ENCODE peak calls at places on chromosomes 4 and X, in ten cellular contexts. D, F, Q, O, L, G, B, E, H and Z are unnamed samples.

GRCh38 chr4:1060121-1060520 is 48.7 kb downstream of the FGFRL1 start:
- DNase-seq in D (no peak), F (no peak), Q (no peak), O (no peak), L (no peak), G (no peak), B (no peak), E (no peak), H (no peak), Z (no peak)

GRCh38 chrX:76434103-76434741 is 6.7 kb downstream of the MAGEE1 start:
- DNase-seq in D (no peak), F (no peak), Q (no peak), O (no peak), L (no peak), G (no peak), B (no peak), E (no peak), H (no peak), Z (no peak)

GRCh38 chr4:147492761-147493160 is 11.9 kb downstream of the EDNRA start:
- DNase-seq in D (peak; percentile 87), F (no peak), Q (peak; percentile 22), O (peak; percentile 45), L (no peak), G (peak; percentile 46), B (no peak), E (no peak), H (peak; percentile 88), Z (no peak)

GRCh38 chr4:186096681-186097080 is 7.8 kb upstream of the FAM149A start:
- DNase-seq in D (no peak), F (no peak), Q (no peak), O (no peak), L (no peak), G (no peak), B (no peak), E (no peak), H (no peak), Z (no peak)

GRCh38 chr4:98094118-98094517 is 49.2 kb downstream of the STPG2 start:
- DNase-seq in D (no peak), F (no peak), Q (no peak), O (no peak), L (no peak), G (no peak), B (no peak), E (no peak), H (no peak), Z (no peak)

GRCh38 chr4:186445040-186445439 is 110.3 kb downstream of the MTNR1A start:
- DNase-seq in D (no peak), F (no peak), Q (no peak), O (no peak), L (no peak), G (no peak), B (no peak), E (no peak), H (no peak), Z (no peak)

GRCh38 chr4:30721353-30722091 is 1.4 kb downstream of the PCDH7 start:
- DNase-seq in D (peak; percentile 44), F (peak; percentile 35), Q (peak; percentile 46), O (no peak), L (peak; percentile 54), G (peak; percentile 86), B (peak; percentile 46), E (peak; percentile 76), H (peak; percentile 39), Z (peak; percentile 19)

GRCh38 chrX:68894513-68895338 is 65.9 kb downstream of the EFNB1 start:
- DNase-seq in D (peak; percentile 18), F (peak; percentile 54), Q (peak; percentile 55), O (peak; percentile 43), L (peak; percentile 73), G (peak; percentile 88), B (no peak), E (peak; percentile 86), H (peak; percentile 70), Z (peak; percentile 42)

GRCh38 chr4:65089666-65090065 is 580.6 kb downstream of the EPHA5 start:
- DNase-seq in D (no peak), F (no peak), Q (no peak), O (no peak), L (no peak), G (no peak), B (no peak), E (no peak), H (peak; percentile 1), Z (no peak)

GRCh38 chr4:53804719-53805118 is 213.4 kb upstream of the LNX1 start:
- DNase-seq in D (no peak), F (peak; percentile 17), Q (peak; percentile 13), O (no peak), L (no peak), G (no peak), B (peak; percentile 65), E (no peak), H (no peak), Z (peak; percentile 41)

GRCh38 chr4:186029731-186030421 is 39.1 kb upstream of the TLR3 start:
- DNase-seq in D (peak; percentile 5), F (peak; percentile 64), Q (peak; percentile 81), O (peak; percentile 53), L (peak; percentile 80), G (peak; percentile 86), B (peak; percentile 89), E (peak; percentile 95), H (peak; percentile 86), Z (peak; percentile 74)

GRCh38 chrX:10509397-10509796 is 111.0 kb downstream of the MID1 start:
- DNase-seq in D (no peak), F (no peak), Q (no peak), O (no peak), L (no peak), G (no peak), B (no peak), E (no peak), H (no peak), Z (no peak)

GRCh38 chr4:140993350-140993749 is 139.9 kb downstream of the RNF150 start:
- DNase-seq in D (no peak), F (no peak), Q (no peak), O (peak; percentile 24), L (no peak), G (peak; percentile 38), B (no peak), E (no peak), H (no peak), Z (no peak)

GRCh38 chr4:74793757-74794340 is 474 bp downstream of the BTC start:
- DNase-seq in D (no peak), F (peak; percentile 17), Q (peak; percentile 15), O (peak; percentile 14), L (peak; percentile 23), G (peak; percentile 79), B (peak; percentile 93), E (peak; percentile 91), H (peak; percentile 48), Z (peak; percentile 62)

DNA sequence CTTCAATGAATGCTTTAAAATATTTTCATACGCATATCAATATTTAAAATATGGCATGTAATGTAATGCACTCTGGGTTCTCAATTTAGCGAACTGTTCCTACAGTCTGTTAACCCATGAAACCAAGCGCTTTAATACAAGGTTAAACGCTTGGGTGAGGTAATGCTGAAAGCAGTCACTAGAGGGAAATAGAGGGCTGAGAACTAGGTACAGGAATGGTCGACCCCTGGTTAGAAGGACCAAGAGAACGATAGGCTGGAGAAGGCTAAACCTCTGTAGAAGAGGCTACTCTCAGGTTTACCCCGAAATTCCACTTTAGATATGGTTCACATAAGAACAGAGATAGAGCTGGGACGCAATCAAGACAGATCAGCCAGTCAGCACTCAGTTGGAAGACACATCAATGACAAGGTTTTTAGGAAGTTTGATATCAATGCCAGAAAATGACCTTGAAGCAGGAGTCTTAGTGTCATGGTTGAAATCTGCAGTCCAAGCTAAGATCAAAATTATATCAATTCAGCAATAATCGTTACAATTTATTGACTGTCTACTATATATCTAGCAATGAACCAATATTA is 26.9 kb downstream of the ARSJ start:
- DNase-seq in D (peak; percentile 62), F (no peak), Q (no peak), O (no peak), L (peak; percentile 54), G (no peak), B (no peak), E (no peak), H (peak; percentile 69), Z (no peak)
- H3K36me3 ChIP-seq in D (peaks cover 10% of the 10 kb centered on the region), F (no peaks in the 10 kb centered on the region), Q (no peaks in the 10 kb centered on the region), O (no peaks in the 10 kb centered on the region), L (no peaks in the 10 kb centered on the region), G (peaks cover 33% of the 10 kb centered on the region), B (no peaks in the 10 kb centered on the region), E (no peaks in the 10 kb centered on the region), H (no peaks in the 10 kb centered on the region), Z (no peaks in the 10 kb centered on the region)

GRCh38 chr4:6917445-6918241 is 8.0 kb downstream of the TBC1D14 start:
- DNase-seq in D (no peak), F (peak; percentile 60), Q (peak; percentile 57), O (peak; percentile 70), L (no peak), G (no peak), B (peak; percentile 81), E (peak; percentile 94), H (peak; percentile 34), Z (peak; percentile 78)
- H3K4me1 ChIP-seq in D (peaks cover 9% of the 10 kb centered on the region), F (peaks cover 47% of the 10 kb centered on the region), Q (peaks cover 3% of the 10 kb centered on the region), O (peaks cover 18% of the 10 kb centered on the region), L (peaks cover 16% of the 10 kb centered on the region), G (no peaks in the 10 kb centered on the region), B (peaks cover 2% of the 10 kb centered on the region), E (peaks cover 38% of the 10 kb centered on the region), H (peaks cover 36% of the 10 kb centered on the region), Z (peaks cover 17% of the 10 kb centered on the region)

DNA sequence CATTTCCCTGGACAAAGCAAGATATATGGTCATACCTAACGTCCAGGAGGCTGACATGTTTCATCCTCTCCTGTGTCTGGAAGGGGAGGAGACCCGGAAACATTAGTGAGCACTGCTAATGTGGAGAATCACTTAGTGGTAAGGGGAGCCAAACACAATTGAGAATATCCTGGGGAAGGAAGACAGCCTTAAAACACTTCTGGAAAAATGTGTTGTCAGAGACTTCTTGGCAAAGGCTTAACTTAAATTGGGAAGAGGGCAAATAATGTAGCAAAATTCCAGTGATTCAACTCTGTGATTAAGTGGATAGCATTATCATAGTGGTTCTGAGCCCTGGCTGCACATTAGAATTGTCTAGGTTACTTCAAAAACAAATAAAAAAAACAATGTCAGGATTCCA is 39.5 kb downstream of the SPARCL1 start:
- DNase-seq in D (no peak), F (no peak), Q (no peak), O (no peak), L (no peak), G (no peak), B (no peak), E (no peak), H (peak; percentile 62), Z (no peak)
- H3K36me3 ChIP-seq in D (no peaks in the 10 kb centered on the region), F (peaks cover 6% of the 10 kb centered on the region), Q (peaks cover 7% of the 10 kb centered on the region), O (no peaks in the 10 kb centered on the region), L (no peaks in the 10 kb centered on the region), G (no peaks in the 10 kb centered on the region), B (no peaks in the 10 kb centered on the region), E (peaks cover 4% of the 10 kb centered on the region), H (no peaks in the 10 kb centered on the region), Z (peaks cover 9% of the 10 kb centered on the region)

DNA sequence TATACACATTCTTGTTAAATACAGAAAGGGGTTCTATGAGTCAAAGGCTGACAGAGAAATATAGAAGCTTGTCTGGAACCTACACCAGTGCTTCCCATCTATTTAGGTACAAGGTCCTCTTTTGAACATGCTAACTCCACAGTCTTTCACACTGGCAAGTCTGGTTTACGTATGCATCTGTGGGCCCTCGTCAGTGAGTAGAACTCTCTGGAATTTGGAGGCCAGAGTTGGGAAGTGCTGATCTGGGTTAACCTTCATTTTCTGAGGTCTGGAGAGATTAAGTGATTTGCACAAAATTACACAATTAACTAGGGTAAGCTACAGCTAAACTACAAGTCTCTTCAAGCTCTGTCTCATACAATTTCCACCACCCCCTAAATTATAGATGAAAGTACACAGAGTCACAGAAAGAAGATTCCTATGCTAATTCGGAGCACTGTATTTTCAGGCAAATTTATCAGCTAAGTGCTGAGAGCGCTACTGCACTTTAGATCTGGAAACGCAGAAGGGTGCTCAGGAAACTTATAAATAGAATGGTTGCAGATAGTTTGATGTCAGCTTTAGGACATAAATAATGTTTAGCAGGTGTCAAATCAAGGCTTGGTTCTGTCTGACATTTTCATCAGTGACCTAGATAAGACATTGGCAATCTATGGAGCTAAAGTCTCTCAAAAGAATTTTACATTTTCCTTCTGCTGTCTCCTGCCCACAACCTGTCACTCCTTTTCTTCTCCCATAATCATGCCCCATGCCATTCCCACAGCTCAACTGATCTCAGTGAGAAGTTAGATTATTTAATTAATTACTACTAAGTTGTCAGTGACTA is 43.0 kb upstream of the PDLIM5 start:
- DNase-seq in D (peak; percentile 51), F (no peak), Q (no peak), O (no peak), L (no peak), G (peak; percentile 26), B (no peak), E (no peak), H (peak; percentile 90), Z (no peak)
- H3K4me1 ChIP-seq in D (peaks cover 5% of the 10 kb centered on the region), F (peaks cover 31% of the 10 kb centered on the region), Q (peaks cover 7% of the 10 kb centered on the region), O (peaks cover 3% of the 10 kb centered on the region), L (peaks cover 3% of the 10 kb centered on the region), G (peaks cover 68% of the 10 kb centered on the region), B (no peaks in the 10 kb centered on the region), E (peaks cover 2% of the 10 kb centered on the region), H (peaks cover 86% of the 10 kb centered on the region), Z (no peaks in the 10 kb centered on the region)